ENCODE peak calls at places on chromosomes 13 and 19, in five cellular contexts. One of them, this sample, is unnamed.

GRCh38 chr19:3687774-3688706 is 12.2 kb downstream of the PIP5K1C start:
- DNase-seq in cardiac muscle cell: no peak
- DNase-seq in epithelial cell of proximal tubule: no peak
- DNase-seq in uterus: no peak
- DNase-seq in bronchial epithelial cell: peak; percentile 23
- DNase-seq in this sample: peak; percentile 69

GRCh38 chr19:9839415-9839814 is 4.3 kb downstream of the PIN1 start:
- DNase-seq in cardiac muscle cell: peak; percentile 19
- DNase-seq in epithelial cell of proximal tubule: no peak
- DNase-seq in uterus: no peak
- DNase-seq in bronchial epithelial cell: no peak
- DNase-seq in this sample: no peak

GRCh38 chr13:21458457-21458815 is 667 bp downstream of the ZDHHC20 start:
- DNase-seq in cardiac muscle cell: no peak
- DNase-seq in epithelial cell of proximal tubule: no peak
- DNase-seq in uterus: peak; percentile 28
- DNase-seq in bronchial epithelial cell: peak; percentile 50
- DNase-seq in this sample: peak; percentile 56

GRCh38 chr13:51523082-51523518 is 61.2 kb upstream of the WDFY2 start:
- DNase-seq in cardiac muscle cell: peak; percentile 81
- DNase-seq in epithelial cell of proximal tubule: no peak
- DNase-seq in uterus: peak; percentile 37
- DNase-seq in bronchial epithelial cell: peak; percentile 71
- DNase-seq in this sample: no peak

GRCh38 chr13:79435549-79435948 is 29.5 kb upstream of the RBM26 start:
- DNase-seq in cardiac muscle cell: peak; percentile 49
- DNase-seq in epithelial cell of proximal tubule: no peak
- DNase-seq in uterus: no peak
- DNase-seq in bronchial epithelial cell: peak; percentile 58
- DNase-seq in this sample: no peak

GRCh38 chr19:34715357-34715756 is 18.7 kb upstream of the ZNF181 start:
- DNase-seq in cardiac muscle cell: no peak
- DNase-seq in epithelial cell of proximal tubule: no peak
- DNase-seq in uterus: no peak
- DNase-seq in bronchial epithelial cell: no peak
- DNase-seq in this sample: no peak

GRCh38 chr13:36998624-36999041 is 507 bp downstream of the ALG5 start:
- DNase-seq in cardiac muscle cell: peak; percentile 8
- DNase-seq in epithelial cell of proximal tubule: no peak
- DNase-seq in uterus: peak; percentile 32
- DNase-seq in bronchial epithelial cell: no peak
- DNase-seq in this sample: peak; percentile 11

GRCh38 chr19:2210987-2211740 is 25.0 kb downstream of the PLEKHJ1 start:
- DNase-seq in cardiac muscle cell: no peak
- DNase-seq in epithelial cell of proximal tubule: no peak
- DNase-seq in uterus: no peak
- DNase-seq in bronchial epithelial cell: no peak
- DNase-seq in this sample: no peak

GRCh38 chr13:43804461-43805070 is 17.8 kb upstream of the ENOX1 start:
- DNase-seq in cardiac muscle cell: peak; percentile 85
- DNase-seq in epithelial cell of proximal tubule: no peak
- DNase-seq in uterus: no peak
- DNase-seq in bronchial epithelial cell: peak; percentile 80
- DNase-seq in this sample: peak; percentile 43

GRCh38 chr19:53903055-53903680 is 5.9 kb upstream of the CACNG7 start:
- DNase-seq in cardiac muscle cell: peak; percentile 56
- DNase-seq in epithelial cell of proximal tubule: no peak
- DNase-seq in uterus: no peak
- DNase-seq in bronchial epithelial cell: peak; percentile 52
- DNase-seq in this sample: no peak

GRCh38 chr19:35468637-35469036 is 20.6 kb downstream of the FFAR2 start:
- DNase-seq in cardiac muscle cell: peak; percentile 64
- DNase-seq in epithelial cell of proximal tubule: no peak
- DNase-seq in uterus: no peak
- DNase-seq in bronchial epithelial cell: peak; percentile 39
- DNase-seq in this sample: peak; percentile 84

GRCh38 chr19:33458171-33458633 is 63.4 kb downstream of the PEPD start:
- DNase-seq in cardiac muscle cell: no peak
- DNase-seq in epithelial cell of proximal tubule: no peak
- DNase-seq in uterus: no peak
- DNase-seq in bronchial epithelial cell: no peak
- DNase-seq in this sample: no peak

GRCh38 chr13:50375792-50376191 is 360.5 kb downstream of the KCNRG start:
- DNase-seq in cardiac muscle cell: peak; percentile 44
- DNase-seq in epithelial cell of proximal tubule: peak; percentile 86
- DNase-seq in uterus: no peak
- DNase-seq in bronchial epithelial cell: peak; percentile 52
- DNase-seq in this sample: no peak

GRCh38 chr13:104389722-104390121 is 1323.5 kb upstream of the SLC10A2 start:
- DNase-seq in cardiac muscle cell: peak; percentile 67
- DNase-seq in epithelial cell of proximal tubule: no peak
- DNase-seq in uterus: no peak
- DNase-seq in bronchial epithelial cell: no peak
- DNase-seq in this sample: no peak

GRCh38 chr19:1944088-1944915 is 3.3 kb downstream of the CSNK1G2 start:
- DNase-seq in cardiac muscle cell: no peak
- DNase-seq in epithelial cell of proximal tubule: no peak
- DNase-seq in uterus: no peak
- DNase-seq in bronchial epithelial cell: no peak
- DNase-seq in this sample: no peak

GRCh38 chr13:62131604-62132003 is 716.0 kb upstream of the PCDH20 start:
- DNase-seq in cardiac muscle cell: no peak
- DNase-seq in epithelial cell of proximal tubule: no peak
- DNase-seq in uterus: no peak
- DNase-seq in bronchial epithelial cell: no peak
- DNase-seq in this sample: no peak

GRCh38 chr13:98471895-98472294 is 105.0 kb downstream of the STK24 start:
- DNase-seq in cardiac muscle cell: no peak
- DNase-seq in epithelial cell of proximal tubule: no peak
- DNase-seq in uterus: no peak
- DNase-seq in bronchial epithelial cell: no peak
- DNase-seq in this sample: no peak

GRCh38 chr19:9456018-9456689 is 20.8 kb upstream of the ZNF266 start:
- DNase-seq in cardiac muscle cell: no peak
- DNase-seq in epithelial cell of proximal tubule: no peak
- DNase-seq in uterus: no peak
- DNase-seq in bronchial epithelial cell: no peak
- DNase-seq in this sample: no peak

GRCh38 chr19:10230155-10230903 is 802 bp downstream of the S1PR2 start:
- DNase-seq in cardiac muscle cell: peak; percentile 75
- DNase-seq in epithelial cell of proximal tubule: no peak
- DNase-seq in uterus: peak; percentile 80
- DNase-seq in bronchial epithelial cell: no peak
- DNase-seq in this sample: peak; percentile 57

GRCh38 chr13:111623743-111624505 is 303.5 kb downstream of the TEX29 start:
- DNase-seq in cardiac muscle cell: no peak
- DNase-seq in epithelial cell of proximal tubule: no peak
- DNase-seq in uterus: no peak
- DNase-seq in bronchial epithelial cell: no peak
- DNase-seq in this sample: no peak

GRCh38 chr19:56916528-56916927 is 76.0 kb upstream of the PEG3 start:
- DNase-seq in cardiac muscle cell: no peak
- DNase-seq in epithelial cell of proximal tubule: no peak
- DNase-seq in uterus: no peak
- DNase-seq in bronchial epithelial cell: no peak
- DNase-seq in this sample: no peak

GRCh38 chr19:51150627-51151026 is 8.5 kb downstream of the SIGLEC7 start:
- DNase-seq in cardiac muscle cell: no peak
- DNase-seq in epithelial cell of proximal tubule: no peak
- DNase-seq in uterus: no peak
- DNase-seq in bronchial epithelial cell: no peak
- DNase-seq in this sample: no peak

GRCh38 chr19:13022859-13023636 is 27.8 kb downstream of the NFIX start:
- DNase-seq in cardiac muscle cell: peak; percentile 97
- DNase-seq in epithelial cell of proximal tubule: peak; percentile 35
- DNase-seq in uterus: peak; percentile 92
- DNase-seq in bronchial epithelial cell: peak; percentile 87
- DNase-seq in this sample: peak; percentile 56

GRCh38 chr19:768424-768823 is 17.5 kb downstream of the MISP start:
- DNase-seq in cardiac muscle cell: peak; percentile 90
- DNase-seq in epithelial cell of proximal tubule: peak; percentile 83
- DNase-seq in uterus: no peak
- DNase-seq in bronchial epithelial cell: peak; percentile 17
- DNase-seq in this sample: no peak

GRCh38 chr19:12792853-12793289 is 1.6 kb downstream of the JUNB start:
- DNase-seq in cardiac muscle cell: no peak
- DNase-seq in epithelial cell of proximal tubule: no peak
- DNase-seq in uterus: no peak
- DNase-seq in bronchial epithelial cell: no peak
- DNase-seq in this sample: no peak

GRCh38 chr19:46366620-46367277 is 19.9 kb downstream of the PPP5C start:
- DNase-seq in cardiac muscle cell: no peak
- DNase-seq in epithelial cell of proximal tubule: no peak
- DNase-seq in uterus: no peak
- DNase-seq in bronchial epithelial cell: no peak
- DNase-seq in this sample: no peak

GRCh38 chr19:33895366-33895765 is 98.7 kb downstream of the KCTD15 start:
- DNase-seq in cardiac muscle cell: no peak
- DNase-seq in epithelial cell of proximal tubule: no peak
- DNase-seq in uterus: no peak
- DNase-seq in bronchial epithelial cell: no peak
- DNase-seq in this sample: no peak

GRCh38 chr19:11736696-11737095 is 2.0 kb downstream of the ZNF823 start:
- DNase-seq in cardiac muscle cell: peak; percentile 46
- DNase-seq in epithelial cell of proximal tubule: no peak
- DNase-seq in uterus: no peak
- DNase-seq in bronchial epithelial cell: peak; percentile 18
- DNase-seq in this sample: peak; percentile 57

GRCh38 chr19:49120325-49120683 is 960 bp downstream of the PPFIA3 start:
- DNase-seq in cardiac muscle cell: no peak
- DNase-seq in epithelial cell of proximal tubule: no peak
- DNase-seq in uterus: no peak
- DNase-seq in bronchial epithelial cell: no peak
- DNase-seq in this sample: no peak

GRCh38 chr13:75685239-75685697 is 49.1 kb downstream of the LMO7 start:
- DNase-seq in cardiac muscle cell: peak; percentile 74
- DNase-seq in epithelial cell of proximal tubule: no peak
- DNase-seq in uterus: no peak
- DNase-seq in bronchial epithelial cell: peak; percentile 93
- DNase-seq in this sample: no peak

GRCh38 chr13:50481936-50482335 is 361.6 kb downstream of the DLEU7 start:
- DNase-seq in cardiac muscle cell: no peak
- DNase-seq in epithelial cell of proximal tubule: no peak
- DNase-seq in uterus: no peak
- DNase-seq in bronchial epithelial cell: no peak
- DNase-seq in this sample: no peak

GRCh38 chr13:100112186-100112838 is 23.4 kb downstream of the PCCA start:
- DNase-seq in cardiac muscle cell: no peak
- DNase-seq in epithelial cell of proximal tubule: no peak
- DNase-seq in uterus: no peak
- DNase-seq in bronchial epithelial cell: no peak
- DNase-seq in this sample: no peak

GRCh38 chr13:45623516-45624090 is 8.1 kb upstream of the ERICH6B start:
- DNase-seq in cardiac muscle cell: peak; percentile 29
- DNase-seq in epithelial cell of proximal tubule: no peak
- DNase-seq in uterus: no peak
- DNase-seq in bronchial epithelial cell: peak; percentile 30
- DNase-seq in this sample: peak; percentile 34

GRCh38 chr13:52695856-52696255 is 43.2 kb downstream of the SUGT1 start:
- DNase-seq in cardiac muscle cell: peak; percentile 65
- DNase-seq in epithelial cell of proximal tubule: no peak
- DNase-seq in uterus: no peak
- DNase-seq in bronchial epithelial cell: peak; percentile 83
- DNase-seq in this sample: peak; percentile 22

GRCh38 chr19:42051166-42052115 is 18.6 kb downstream of the GRIK5 start:
- DNase-seq in cardiac muscle cell: no peak
- DNase-seq in epithelial cell of proximal tubule: no peak
- DNase-seq in uterus: no peak
- DNase-seq in bronchial epithelial cell: peak; percentile 100
- DNase-seq in this sample: no peak

GRCh38 chr13:57582032-57582431 is 49.5 kb upstream of the PCDH17 start:
- DNase-seq in cardiac muscle cell: no peak
- DNase-seq in epithelial cell of proximal tubule: no peak
- DNase-seq in uterus: no peak
- DNase-seq in bronchial epithelial cell: no peak
- DNase-seq in this sample: no peak
- TF ChIP-seq CTCF in cardiac muscle cell: no peak
- TF ChIP-seq CTCF in epithelial cell of proximal tubule: peak; percentile 6
- TF ChIP-seq CTCF in uterus: no peak
- TF ChIP-seq CTCF in bronchial epithelial cell: no peak
- TF ChIP-seq CTCF in this sample: no peak

GRCh38 chr19:38917921-38918491 is 6.0 kb upstream of the CCER2 start:
- DNase-seq in cardiac muscle cell: peak; percentile 15
- DNase-seq in epithelial cell of proximal tubule: no peak
- DNase-seq in uterus: no peak
- DNase-seq in bronchial epithelial cell: no peak
- DNase-seq in this sample: no peak
- TF ChIP-seq CTCF in cardiac muscle cell: peak; percentile 19
- TF ChIP-seq CTCF in epithelial cell of proximal tubule: peak; percentile 44
- TF ChIP-seq CTCF in uterus: no peak
- TF ChIP-seq CTCF in bronchial epithelial cell: peak; percentile 46
- TF ChIP-seq CTCF in this sample: no peak

GRCh38 chr19:43625918-43626579 is 6.6 kb upstream of the ZNF428 start:
- DNase-seq in cardiac muscle cell: peak; percentile 43
- DNase-seq in epithelial cell of proximal tubule: no peak
- DNase-seq in uterus: no peak
- DNase-seq in bronchial epithelial cell: no peak
- DNase-seq in this sample: peak; percentile 46
- TF ChIP-seq CTCF in cardiac muscle cell: peak; percentile 6
- TF ChIP-seq CTCF in epithelial cell of proximal tubule: no peak
- TF ChIP-seq CTCF in uterus: no peak
- TF ChIP-seq CTCF in bronchial epithelial cell: no peak
- TF ChIP-seq CTCF in this sample: no peak

GRCh38 chr13:41587490-41587889 is 130.1 kb downstream of the RGCC start:
- DNase-seq in cardiac muscle cell: no peak
- DNase-seq in epithelial cell of proximal tubule: no peak
- DNase-seq in uterus: no peak
- DNase-seq in bronchial epithelial cell: no peak
- DNase-seq in this sample: no peak
- TF ChIP-seq CTCF in cardiac muscle cell: peak; percentile 2
- TF ChIP-seq CTCF in epithelial cell of proximal tubule: peak; percentile 17
- TF ChIP-seq CTCF in uterus: no peak
- TF ChIP-seq CTCF in bronchial epithelial cell: no peak
- TF ChIP-seq CTCF in this sample: no peak